ENCODE peak calls at places on chromosomes 4 and X, in eight cellular contexts. Q is posterior vena cava; D is stimulated activated CD8-positive, alpha-beta memory T cell treated with anti-CD3 and anti-CD28 coated beads, Interleukin-7, amount 100 ng/mL, for 24 hours; U is breast epithelium; B is colonic mucosa; X is fibroblast of pulmonary artery; G is B cell; O is activated CD8-positive, alpha-beta memory T cell treated with anti-CD3 and anti-CD28 coated beads for 48 hours. W is an unnamed sample.

GRCh38 chr4:986428-986948 is 356 bp upstream of the IDUA start:
- DNase-seq in U (no peak), G (no peak), Q (no peak), X (no peak), B (no peak), O (no peak), D (no peak), W (no peak)

GRCh38 chr4:6379787-6380745 is 92.3 kb downstream of the PPP2R2C start:
- DNase-seq in X (no peak), D (no peak), Q (peak; percentile 64), U (no peak), G (no peak), B (no peak), O (no peak), W (no peak)

GRCh38 chr4:140703463-140703862 is 52.7 kb downstream of the TBC1D9 start:
- DNase-seq in D (no peak), Q (no peak), O (no peak), B (no peak), G (no peak), U (no peak), X (peak; percentile 50), W (no peak)

GRCh38 chr4:75916091-75916661 is 13.9 kb upstream of the PPEF2 start:
- DNase-seq in U (no peak), G (peak; percentile 46), B (peak; percentile 30), X (peak; percentile 65), D (no peak), Q (no peak), O (no peak), W (no peak)

GRCh38 chr4:83128235-83128929 is 13.9 kb upstream of the PLAC8 start:
- DNase-seq in G (no peak), X (peak; percentile 89), Q (no peak), U (no peak), O (no peak), B (no peak), D (no peak), W (no peak)

GRCh38 chr4:680931-681645 is 6.7 kb downstream of the MYL5 start:
- DNase-seq in O (no peak), Q (peak; percentile 89), B (peak; percentile 67), D (no peak), X (peak; percentile 35), U (no peak), G (peak; percentile 87), W (no peak)

GRCh38 chrX:131802836-131803626 is 220.1 kb upstream of the STK26 start:
- DNase-seq in B (peak; percentile 73), U (peak; percentile 80), Q (peak; percentile 86), O (no peak), G (peak; percentile 59), X (no peak), D (no peak), W (no peak)

GRCh38 chrX:85024044-85024443 is 20.4 kb downstream of the APOOL start:
- DNase-seq in U (no peak), Q (no peak), B (no peak), O (no peak), G (no peak), X (peak; percentile 8), D (no peak), W (no peak)

GRCh38 chrX:78687586-78687985 is 28.5 kb upstream of the RTL3 start:
- DNase-seq in O (no peak), U (no peak), Q (no peak), X (no peak), B (no peak), D (no peak), G (no peak), W (no peak)

GRCh38 chr4:177396352-177396751 is 45.9 kb downstream of the AGA start:
- DNase-seq in D (no peak), G (no peak), B (no peak), U (no peak), X (no peak), O (no peak), Q (no peak), W (no peak)

GRCh38 chr4:89307446-89308160 is at the start of gene GPRIN3:
- DNase-seq in B (peak; percentile 75), D (no peak), O (no peak), U (no peak), G (peak; percentile 82), X (peak; percentile 26), Q (peak; percentile 87), W (no peak)

GRCh38 chr4:130044788-130045531 is 949.0 kb downstream of the C4orf33 start:
- DNase-seq in O (no peak), G (no peak), Q (no peak), D (no peak), B (no peak), X (no peak), U (no peak), W (no peak)

GRCh38 chrX:149877636-149878035 is 3.3 kb upstream of the MAGEA8 start:
- DNase-seq in B (no peak), U (no peak), O (no peak), G (no peak), Q (no peak), X (peak; percentile 0), D (no peak), W (no peak)

GRCh38 chr4:107243141-107243779 is 207.1 kb upstream of the DKK2 start:
- DNase-seq in X (no peak), U (peak; percentile 19), G (no peak), B (peak; percentile 20), Q (no peak), D (no peak), O (no peak), W (no peak)

GRCh38 chr4:182600093-182600492 is 317.1 kb downstream of the DCTD start:
- DNase-seq in D (no peak), U (no peak), B (no peak), X (no peak), O (no peak), Q (no peak), G (no peak), W (no peak)

GRCh38 chr4:104641427-104641826 is 146.7 kb upstream of the CXXC4 start:
- DNase-seq in Q (no peak), U (no peak), B (no peak), O (no peak), X (no peak), G (no peak), D (no peak), W (no peak)

GRCh38 chr4:174629265-174629664 is 107.0 kb upstream of the HPGD start:
- DNase-seq in O (no peak), D (no peak), Q (no peak), X (no peak), B (no peak), U (no peak), G (no peak), W (no peak)

GRCh38 chrX:37357436-37357835 is 8.3 kb downstream of the PRRG1 start:
- DNase-seq in X (peak; percentile 15), O (no peak), Q (no peak), B (no peak), G (no peak), D (no peak), U (no peak), W (no peak)

GRCh38 chr4:78020677-78021076 is 36.4 kb upstream of the FRAS1 start:
- DNase-seq in G (no peak), U (no peak), D (no peak), X (no peak), B (no peak), O (no peak), Q (no peak), W (no peak)

GRCh38 chr4:116688536-116688935 is 396.8 kb downstream of the TRAM1L1 start:
- DNase-seq in G (no peak), D (no peak), Q (no peak), B (no peak), O (no peak), U (no peak), X (no peak), W (no peak)

GRCh38 chr4:31370866-31371465 is 650.8 kb downstream of the PCDH7 start:
- DNase-seq in G (peak; percentile 10), Q (no peak), X (peak; percentile 71), D (no peak), O (no peak), B (no peak), U (no peak), W (no peak)

GRCh38 chr4:99504804-99505502 is 5.9 kb upstream of the C4orf17 start:
- DNase-seq in B (no peak), O (no peak), D (no peak), Q (no peak), G (no peak), U (no peak), X (no peak), W (no peak)

GRCh38 chr4:20370284-20370683 is 118.6 kb downstream of the SLIT2 start:
- DNase-seq in Q (no peak), G (no peak), O (no peak), X (peak; percentile 44), U (no peak), B (no peak), D (no peak), W (no peak)

GRCh38 chrX:133305348-133305747 is 87.2 kb upstream of the TFDP3 start:
- DNase-seq in B (no peak), O (no peak), U (no peak), Q (no peak), D (no peak), X (no peak), G (no peak), W (no peak)

GRCh38 chr4:95167809-95168208 is 381.0 kb downstream of the UNC5C start:
- DNase-seq in U (no peak), D (no peak), B (no peak), X (peak; percentile 11), O (no peak), Q (no peak), G (no peak), W (no peak)

GRCh38 chr4:105990933-105991332 is 95.7 kb downstream of the NPNT start:
- DNase-seq in Q (peak; percentile 87), B (peak; percentile 45), D (no peak), X (peak; percentile 63), O (no peak), G (no peak), U (peak; percentile 86), W (peak; percentile 52)

GRCh38 chr4:118326585-118326984 is 26.2 kb downstream of the PRSS12 start:
- DNase-seq in B (no peak), O (no peak), Q (no peak), X (no peak), D (no peak), U (no peak), G (no peak), W (no peak)